ENCODE peak calls at places on chromosomes 6 and 20, in seven cellular contexts. One of them, this sample, is unnamed.

GRCh38 chr6:110517034-110517433 is 40.6 kb upstream of the SLC22A16 start:
- DNase-seq in neural progenitor cell: no peak
- DNase-seq in pancreas: no peak
- DNase-seq in cardiac muscle cell: no peak
- DNase-seq in fibroblast of mammary gland: no peak
- DNase-seq in lung: no peak
- DNase-seq in ovary: no peak
- DNase-seq in this sample: no peak

GRCh38 chr6:36563237-36563927 is 16.1 kb upstream of the STK38 start:
- DNase-seq in fibroblast of mammary gland: no peak
- DNase-seq in pancreas: no peak
- DNase-seq in ovary: no peak
- DNase-seq in cardiac muscle cell: peak
- DNase-seq in neural progenitor cell: peak
- DNase-seq in lung: no peak
- DNase-seq in this sample: peak

GRCh38 chr6:21769973-21770372 is 176.4 kb downstream of the SOX4 start:
- DNase-seq in cardiac muscle cell: no peak
- DNase-seq in pancreas: no peak
- DNase-seq in fibroblast of mammary gland: peak
- DNase-seq in lung: no peak
- DNase-seq in ovary: no peak
- DNase-seq in neural progenitor cell: no peak
- DNase-seq in this sample: no peak

GRCh38 chr6:4291453-4292403 is 156.4 kb upstream of the ECI2 start:
- DNase-seq in ovary: no peak
- DNase-seq in cardiac muscle cell: peak
- DNase-seq in pancreas: no peak
- DNase-seq in neural progenitor cell: no peak
- DNase-seq in lung: no peak
- DNase-seq in fibroblast of mammary gland: peak
- DNase-seq in this sample: peak

GRCh38 chr6:132734694-132735236 is 20.9 kb upstream of the VNN1 start:
- DNase-seq in fibroblast of mammary gland: peak
- DNase-seq in lung: no peak
- DNase-seq in neural progenitor cell: no peak
- DNase-seq in cardiac muscle cell: peak
- DNase-seq in pancreas: peak
- DNase-seq in ovary: no peak
- DNase-seq in this sample: peak

GRCh38 chr6:109325400-109325801 is 56.9 kb downstream of the CD164 start:
- DNase-seq in fibroblast of mammary gland: no peak
- DNase-seq in lung: no peak
- DNase-seq in pancreas: no peak
- DNase-seq in cardiac muscle cell: no peak
- DNase-seq in neural progenitor cell: no peak
- DNase-seq in ovary: no peak
- DNase-seq in this sample: no peak

GRCh38 chr6:85078071-85078470 is 313.7 kb upstream of the TBX18 start:
- DNase-seq in lung: no peak
- DNase-seq in neural progenitor cell: no peak
- DNase-seq in ovary: no peak
- DNase-seq in pancreas: no peak
- DNase-seq in fibroblast of mammary gland: peak
- DNase-seq in cardiac muscle cell: peak
- DNase-seq in this sample: peak

GRCh38 chr20:54113553-54113952 is 43.2 kb upstream of the BCAS1 start:
- DNase-seq in lung: no peak
- DNase-seq in cardiac muscle cell: no peak
- DNase-seq in neural progenitor cell: no peak
- DNase-seq in fibroblast of mammary gland: no peak
- DNase-seq in ovary: no peak
- DNase-seq in pancreas: no peak
- DNase-seq in this sample: no peak

GRCh38 chr6:36677059-36677749 is 1.3 kb upstream of the CDKN1A start:
- DNase-seq in neural progenitor cell: no peak
- DNase-seq in lung: no peak
- DNase-seq in fibroblast of mammary gland: no peak
- DNase-seq in pancreas: no peak
- DNase-seq in cardiac muscle cell: no peak
- DNase-seq in ovary: no peak
- DNase-seq in this sample: no peak

GRCh38 chr20:50191566-50192363 is 1.1 kb downstream of the CEBPB start:
- DNase-seq in fibroblast of mammary gland: no peak
- DNase-seq in cardiac muscle cell: peak
- DNase-seq in pancreas: peak
- DNase-seq in lung: no peak
- DNase-seq in ovary: peak
- DNase-seq in neural progenitor cell: peak
- DNase-seq in this sample: peak

GRCh38 chr6:15401769-15402250 is 155.9 kb downstream of the JARID2 start:
- DNase-seq in neural progenitor cell: no peak
- DNase-seq in cardiac muscle cell: no peak
- DNase-seq in lung: no peak
- DNase-seq in ovary: no peak
- DNase-seq in fibroblast of mammary gland: no peak
- DNase-seq in pancreas: no peak
- DNase-seq in this sample: no peak

DNA sequence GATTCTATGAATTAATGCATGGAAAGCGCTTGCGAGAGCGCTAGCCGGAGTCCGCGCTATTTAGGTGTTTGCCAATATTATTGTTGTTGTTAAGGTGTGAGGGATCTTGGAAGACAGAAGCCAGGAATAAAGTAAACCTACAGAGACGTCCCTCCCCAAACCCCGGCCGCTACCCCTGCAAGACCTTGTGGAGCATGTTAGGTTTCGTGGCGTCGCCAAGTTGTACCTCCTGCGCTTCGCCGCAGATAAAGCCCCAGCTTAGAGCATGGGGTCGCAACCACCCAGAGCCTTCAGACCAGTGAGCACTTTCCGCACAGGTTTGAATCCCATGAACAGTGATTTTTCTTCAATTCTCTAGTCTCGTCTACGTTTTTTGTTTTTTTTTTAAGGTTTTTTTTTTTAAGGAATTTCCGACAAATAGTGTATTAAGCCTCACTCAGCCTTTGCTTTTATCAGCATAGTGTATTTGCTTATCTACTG is 16.9 kb upstream of the ZSCAN9 start:
- DNase-seq in pancreas: no peak
- DNase-seq in fibroblast of mammary gland: no peak
- DNase-seq in cardiac muscle cell: no peak
- DNase-seq in lung: no peak
- DNase-seq in neural progenitor cell: peak
- DNase-seq in ovary: no peak
- DNase-seq in this sample: no peak
- H3K4me3 ChIP-seq in pancreas: no peak
- H3K4me3 ChIP-seq in fibroblast of mammary gland: peak
- H3K4me3 ChIP-seq in cardiac muscle cell: peak
- H3K4me3 ChIP-seq in lung: no peak
- H3K4me3 ChIP-seq in neural progenitor cell: peak
- H3K4me3 ChIP-seq in ovary: no peak
- H3K4me3 ChIP-seq in this sample: peak

DNA sequence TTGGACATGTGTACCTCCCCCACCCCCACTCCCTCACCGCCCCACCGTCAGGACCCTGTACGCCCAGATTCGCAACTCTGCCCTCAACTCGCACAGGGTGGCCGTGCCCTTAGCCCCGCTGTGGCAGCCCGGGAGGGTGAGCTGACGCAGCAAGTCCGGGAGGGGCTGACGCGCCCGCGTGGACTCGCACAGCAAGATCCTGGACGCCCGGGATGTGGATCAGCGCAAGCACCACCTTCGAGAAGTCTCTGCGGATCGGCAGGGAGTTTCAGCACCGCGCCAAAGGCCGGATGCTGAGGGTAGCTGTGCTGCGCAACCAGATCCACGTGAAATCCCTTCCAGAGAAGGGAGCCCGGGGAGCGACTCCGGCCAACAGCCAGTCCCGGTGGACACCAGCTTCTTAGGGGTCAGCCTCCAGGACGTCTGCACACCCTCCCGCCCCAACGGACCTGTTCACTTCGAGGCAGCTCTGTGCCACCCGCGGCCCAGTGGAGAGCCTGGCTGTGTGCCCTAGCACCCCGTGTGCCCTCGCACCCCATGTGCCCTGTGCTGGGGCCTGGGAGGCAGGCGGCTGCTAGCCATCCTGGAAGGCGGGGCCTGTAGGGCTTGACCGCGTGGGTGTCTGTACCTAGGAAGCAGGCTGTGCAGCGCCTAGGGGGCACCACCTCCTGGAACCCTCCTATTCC is 6.7 kb upstream of the GJA10 start:
- DNase-seq in fibroblast of mammary gland: peak
- DNase-seq in lung: no peak
- DNase-seq in neural progenitor cell: no peak
- DNase-seq in cardiac muscle cell: peak
- DNase-seq in ovary: no peak
- DNase-seq in pancreas: no peak
- DNase-seq in this sample: no peak
- H3K4me3 ChIP-seq in fibroblast of mammary gland: no peak
- H3K4me3 ChIP-seq in lung: no peak
- H3K4me3 ChIP-seq in neural progenitor cell: no peak
- H3K4me3 ChIP-seq in cardiac muscle cell: no peak
- H3K4me3 ChIP-seq in ovary: no peak
- H3K4me3 ChIP-seq in pancreas: no peak
- H3K4me3 ChIP-seq in this sample: no peak

GRCh38 chr20:13786143-13786828 is 1.5 kb downstream of the NDUFAF5 start:
- DNase-seq in fibroblast of mammary gland: no peak
- DNase-seq in ovary: no peak
- DNase-seq in pancreas: no peak
- DNase-seq in lung: no peak
- DNase-seq in neural progenitor cell: no peak
- DNase-seq in cardiac muscle cell: no peak
- DNase-seq in this sample: no peak
- H3K4me3 ChIP-seq in fibroblast of mammary gland: peak
- H3K4me3 ChIP-seq in ovary: peak
- H3K4me3 ChIP-seq in pancreas: peak
- H3K4me3 ChIP-seq in lung: no peak
- H3K4me3 ChIP-seq in neural progenitor cell: peak
- H3K4me3 ChIP-seq in cardiac muscle cell: peak
- H3K4me3 ChIP-seq in this sample: peak

GRCh38 chr6:26041946-26042345 is 45.3 kb upstream of the HFE start:
- DNase-seq in cardiac muscle cell: no peak
- DNase-seq in ovary: no peak
- DNase-seq in pancreas: no peak
- DNase-seq in neural progenitor cell: no peak
- DNase-seq in lung: no peak
- DNase-seq in fibroblast of mammary gland: no peak
- DNase-seq in this sample: no peak
- H3K4me3 ChIP-seq in cardiac muscle cell: no peak
- H3K4me3 ChIP-seq in ovary: no peak
- H3K4me3 ChIP-seq in pancreas: no peak
- H3K4me3 ChIP-seq in neural progenitor cell: no peak
- H3K4me3 ChIP-seq in lung: no peak
- H3K4me3 ChIP-seq in fibroblast of mammary gland: no peak
- H3K4me3 ChIP-seq in this sample: no peak